ENCODE peak calls at places on chromosomes 3 and 15, in five cellular contexts. P, F, O, W and C are unnamed samples.

GRCh38 chr15:25763206-25763880 is 99.8 kb downstream of the ATP10A start:
- DNase-seq in P (no peak), F (no peak), O (no peak), W (no peak), C (no peak)

GRCh38 chr3:168100777-168101492 is 5.2 kb upstream of the GOLIM4 start:
- DNase-seq in P (no peak), F (no peak), O (no peak), W (no peak), C (no peak)

GRCh38 chr15:62163847-62164499 is 1.1 kb downstream of the C2CD4B start:
- DNase-seq in P (no peak), F (peak; percentile 30), O (no peak), W (no peak), C (no peak)

GRCh38 chr3:148255981-148256969 is 441.4 kb upstream of the AGTR1 start:
- DNase-seq in P (no peak), F (no peak), O (no peak), W (no peak), C (no peak)

GRCh38 chr15:99409097-99409473 is 156.7 kb upstream of the MEF2A start:
- DNase-seq in P (no peak), F (peak; percentile 71), O (peak; percentile 57), W (peak; percentile 74), C (peak; percentile 64)

GRCh38 chr3:81909756-81910155 is 148.3 kb upstream of the GBE1 start:
- DNase-seq in P (no peak), F (no peak), O (no peak), W (no peak), C (no peak)

GRCh38 chr15:76678766-76679165 is 226.4 kb downstream of the SCAPER start:
- DNase-seq in P (no peak), F (peak; percentile 10), O (no peak), W (no peak), C (no peak)

GRCh38 chr15:71512281-71513016 is 297.9 kb upstream of the NR2E3 start:
- DNase-seq in P (no peak), F (no peak), O (no peak), W (no peak), C (no peak)

GRCh38 chr15:70473623-70474366 is 289.6 kb downstream of the UACA start:
- DNase-seq in P (no peak), F (peak; percentile 55), O (no peak), W (no peak), C (no peak)

GRCh38 chr3:14507345-14507741 is 32.8 kb downstream of the GRIP2 start:
- DNase-seq in P (no peak), F (no peak), O (peak; percentile 28), W (no peak), C (no peak)

DNA sequence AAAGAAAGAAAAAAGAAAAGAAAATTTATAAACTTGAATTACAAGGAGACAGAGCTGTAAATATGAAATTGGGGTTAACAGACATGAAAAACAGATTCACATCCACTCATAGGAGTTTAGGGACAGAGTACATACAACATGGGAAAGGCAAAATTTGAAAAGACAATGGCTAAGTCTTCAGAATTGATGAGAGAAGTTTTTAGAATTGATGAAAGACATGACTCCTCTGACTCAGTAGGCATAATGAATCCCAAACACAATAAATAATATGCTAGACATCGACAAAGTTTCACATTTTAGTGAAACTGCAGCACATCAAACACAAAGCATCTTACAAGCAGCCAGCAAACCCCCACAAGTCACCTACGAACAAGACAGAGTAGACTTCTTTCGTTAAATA is 84.4 kb upstream of the MELTF start:
- DNase-seq in P (no peak), F (no peak), O (no peak), W (no peak), C (no peak)
- TF ChIP-seq CTCF in P (no peak), F (no peak), O (no peak), W (no peak), C (no peak)

GRCh38 chr3:12758025-12758830 is 831 bp downstream of the TMEM40 start:
- DNase-seq in P (peak; percentile 19), F (peak; percentile 77), O (peak; percentile 57), W (peak; percentile 10), C (peak; percentile 72)
- TF ChIP-seq CTCF in P (no peak), F (no peak), O (no peak), W (no peak), C (no peak)

GRCh38 chr15:27681038-27681437 is 418.1 kb downstream of the OCA2 start:
- DNase-seq in P (no peak), F (no peak), O (no peak), W (no peak), C (no peak)
- TF ChIP-seq CTCF in P (peak; percentile 18), F (no peak), O (no peak), W (no peak), C (no peak)

DNA sequence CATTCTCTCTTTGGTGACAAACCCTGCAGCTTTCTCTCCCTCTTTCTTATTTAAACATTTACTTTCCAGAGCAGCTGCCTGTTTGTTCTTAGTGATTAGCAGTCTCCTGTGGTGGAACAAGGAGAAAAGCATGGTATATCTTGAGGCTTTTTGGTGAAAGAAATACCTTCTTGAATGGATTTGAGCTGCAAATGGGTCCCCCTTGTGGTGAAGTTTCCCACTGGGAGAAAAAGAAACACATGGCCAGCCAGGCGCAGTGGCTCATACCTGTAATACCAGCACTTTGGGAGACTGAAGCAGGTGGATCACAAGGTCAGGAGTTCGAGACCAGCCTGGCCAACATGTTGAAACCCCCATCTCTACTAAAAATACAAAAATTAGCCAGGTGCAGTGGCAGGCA is 48.3 kb upstream of the ACP3 start:
- DNase-seq in P (no peak), F (peak; percentile 47), O (no peak), W (no peak), C (no peak)
- TF ChIP-seq CTCF in P (peak; percentile 21), F (peak; percentile 56), O (no peak), W (no peak), C (peak; percentile 10)

GRCh38 chr3:13042127-13042931 is 30.9 kb downstream of the IQSEC1 start:
- DNase-seq in P (no peak), F (no peak), O (peak; percentile 71), W (no peak), C (no peak)
- TF ChIP-seq CTCF in P (no peak), F (no peak), O (no peak), W (no peak), C (no peak)

DNA sequence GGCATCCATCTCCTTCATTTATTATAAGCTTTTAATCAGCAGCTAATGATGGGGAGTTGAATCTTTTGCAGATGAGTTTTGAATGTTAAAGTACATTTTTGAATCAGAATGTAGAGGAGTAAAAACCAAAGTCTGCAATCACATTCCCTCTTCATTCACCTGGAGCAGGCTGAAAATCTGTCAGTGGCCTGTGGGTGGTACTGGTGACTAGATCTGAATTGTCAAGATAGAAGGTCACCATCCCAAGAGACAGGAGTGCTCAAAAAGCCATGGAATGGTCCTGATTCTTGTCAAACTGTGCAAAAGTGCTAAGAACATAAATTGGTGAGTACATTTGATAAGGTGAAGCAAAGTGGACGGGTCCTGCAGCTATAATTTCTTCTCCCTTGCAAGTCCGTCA is 881.3 kb upstream of the NR2F2 start:
- DNase-seq in P (no peak), F (no peak), O (no peak), W (no peak), C (no peak)
- TF ChIP-seq CTCF in P (no peak), F (no peak), O (no peak), W (no peak), C (no peak)

GRCh38 chr3:120524171-120524923 is 71.8 kb upstream of the NDUFB4 start:
- DNase-seq in P (no peak), F (peak; percentile 74), O (no peak), W (no peak), C (no peak)
- TF ChIP-seq CTCF in P (no peak), F (no peak), O (no peak), W (no peak), C (no peak)

DNA sequence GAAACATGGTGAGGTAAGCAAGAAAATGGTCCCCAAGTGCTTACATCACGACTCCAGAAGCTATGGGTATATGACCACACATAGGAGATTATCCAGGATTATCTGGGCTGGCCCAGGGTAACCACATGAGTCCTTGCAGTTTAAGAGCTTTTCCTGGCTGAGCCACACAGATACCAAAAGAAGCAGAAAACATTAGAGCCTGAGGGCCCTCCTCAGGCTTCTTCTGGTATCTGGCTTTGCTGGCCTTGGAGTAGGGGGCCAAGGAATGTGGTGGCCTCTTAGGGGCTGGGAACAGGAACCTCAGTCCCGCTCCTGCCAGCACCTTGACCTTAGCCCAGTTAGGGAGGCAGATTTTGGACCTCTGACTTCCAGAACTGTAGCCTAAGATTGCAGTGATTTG is 259.1 kb downstream of the KCNMB2 start:
- DNase-seq in P (no peak), F (no peak), O (no peak), W (no peak), C (no peak)
- TF ChIP-seq CTCF in P (no peak), F (no peak), O (no peak), W (no peak), C (no peak)

DNA sequence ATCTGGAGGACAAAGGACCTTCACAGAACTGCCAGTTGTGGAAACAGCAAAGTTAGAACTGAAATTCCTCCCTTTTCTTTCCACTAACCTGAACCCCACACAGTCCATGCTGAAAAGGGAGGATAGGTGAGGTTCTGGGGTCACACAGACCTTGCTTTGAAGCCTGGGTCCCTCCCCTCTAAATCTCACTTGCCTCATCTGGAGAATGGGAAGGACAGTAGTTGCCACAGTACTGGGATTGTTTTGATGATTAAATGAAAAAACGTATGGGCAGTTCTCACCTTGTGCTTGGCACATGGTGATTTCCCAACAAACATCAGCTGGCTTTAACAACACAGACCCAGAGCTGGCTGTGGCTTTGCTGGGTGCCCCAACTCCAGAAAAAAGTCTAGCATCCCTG is 166.5 kb upstream of the LRIG1 start:
- DNase-seq in P (no peak), F (no peak), O (no peak), W (no peak), C (no peak)
- TF ChIP-seq CTCF in P (no peak), F (no peak), O (no peak), W (no peak), C (no peak)